ENCODE peak calls at places on chromosomes 5 and 9, in six cellular contexts. One of them, this sample, is unnamed.

GRCh38 chr9:83955985-83956287 is 24.1 kb downstream of the HNRNPK start:
- DNase-seq in psoas muscle: no peak
- DNase-seq in AG04450: no peak
- DNase-seq in stomach: no peak
- DNase-seq in aorta: no peak
- DNase-seq in A549: peak; percentile 42
- DNase-seq in this sample: no peak

GRCh38 chr5:115366223-115366622 is 69.8 kb upstream of the CCDC112 start:
- DNase-seq in stomach: no peak
- DNase-seq in psoas muscle: peak; percentile 22
- DNase-seq in A549: peak; percentile 77
- DNase-seq in AG04450: peak; percentile 82
- DNase-seq in aorta: no peak
- DNase-seq in this sample: no peak

GRCh38 chr5:109748545-109748944 is 58.8 kb downstream of the MAN2A1 start:
- DNase-seq in AG04450: no peak
- DNase-seq in aorta: no peak
- DNase-seq in A549: no peak
- DNase-seq in psoas muscle: no peak
- DNase-seq in stomach: no peak
- DNase-seq in this sample: no peak

GRCh38 chr5:111411321-111411720 is 101.0 kb downstream of the STARD4 start:
- DNase-seq in stomach: no peak
- DNase-seq in psoas muscle: no peak
- DNase-seq in aorta: no peak
- DNase-seq in AG04450: no peak
- DNase-seq in A549: no peak
- DNase-seq in this sample: no peak

GRCh38 chr9:129291041-129291501 is 113.0 kb upstream of the IER5L start:
- DNase-seq in psoas muscle: no peak
- DNase-seq in stomach: no peak
- DNase-seq in AG04450: no peak
- DNase-seq in aorta: peak; percentile 56
- DNase-seq in A549: no peak
- DNase-seq in this sample: peak; percentile 9

GRCh38 chr9:125380406-125380805 is 118.8 kb downstream of the GAPVD1 start:
- DNase-seq in aorta: no peak
- DNase-seq in psoas muscle: no peak
- DNase-seq in A549: no peak
- DNase-seq in AG04450: no peak
- DNase-seq in stomach: no peak
- DNase-seq in this sample: no peak

GRCh38 chr9:136582977-136583735 is 37.3 kb upstream of the NOTCH1 start:
- DNase-seq in stomach: no peak
- DNase-seq in aorta: no peak
- DNase-seq in psoas muscle: peak; percentile 8
- DNase-seq in AG04450: no peak
- DNase-seq in A549: no peak
- DNase-seq in this sample: no peak

GRCh38 chr5:93062548-93062947 is 518.5 kb downstream of the NR2F1-AS1 start:
- DNase-seq in stomach: no peak
- DNase-seq in aorta: no peak
- DNase-seq in AG04450: no peak
- DNase-seq in A549: peak; percentile 23
- DNase-seq in psoas muscle: no peak
- DNase-seq in this sample: no peak

GRCh38 chr9:127180457-127181314 is 58.3 kb upstream of the ANGPTL2 start:
- DNase-seq in stomach: peak; percentile 16
- DNase-seq in psoas muscle: no peak
- DNase-seq in A549: no peak
- DNase-seq in aorta: peak; percentile 59
- DNase-seq in AG04450: no peak
- DNase-seq in this sample: peak; percentile 25

GRCh38 chr9:137439158-137439714 is 1.9 kb downstream of the ENTPD8 start:
- DNase-seq in psoas muscle: peak; percentile 15
- DNase-seq in A549: no peak
- DNase-seq in AG04450: no peak
- DNase-seq in aorta: peak; percentile 69
- DNase-seq in stomach: no peak
- DNase-seq in this sample: no peak

GRCh38 chr5:146390469-146390868 is 51.8 kb downstream of the POU4F3 start:
- DNase-seq in AG04450: no peak
- DNase-seq in stomach: no peak
- DNase-seq in psoas muscle: no peak
- DNase-seq in aorta: no peak
- DNase-seq in A549: peak; percentile 10
- DNase-seq in this sample: no peak

GRCh38 chr5:149297340-149298023 is 25.8 kb downstream of the AFAP1L1 start:
- DNase-seq in stomach: no peak
- DNase-seq in aorta: no peak
- DNase-seq in psoas muscle: no peak
- DNase-seq in AG04450: no peak
- DNase-seq in A549: no peak
- DNase-seq in this sample: no peak
- H3K4me3 ChIP-seq in stomach: no peak overlapping the region
- H3K4me3 ChIP-seq in aorta: no peak overlapping the region
- H3K4me3 ChIP-seq in psoas muscle: no peak overlapping the region
- H3K4me3 ChIP-seq in AG04450: no peak overlapping the region
- H3K4me3 ChIP-seq in A549: no peak overlapping the region
- H3K4me3 ChIP-seq in this sample: no peak overlapping the region

DNA sequence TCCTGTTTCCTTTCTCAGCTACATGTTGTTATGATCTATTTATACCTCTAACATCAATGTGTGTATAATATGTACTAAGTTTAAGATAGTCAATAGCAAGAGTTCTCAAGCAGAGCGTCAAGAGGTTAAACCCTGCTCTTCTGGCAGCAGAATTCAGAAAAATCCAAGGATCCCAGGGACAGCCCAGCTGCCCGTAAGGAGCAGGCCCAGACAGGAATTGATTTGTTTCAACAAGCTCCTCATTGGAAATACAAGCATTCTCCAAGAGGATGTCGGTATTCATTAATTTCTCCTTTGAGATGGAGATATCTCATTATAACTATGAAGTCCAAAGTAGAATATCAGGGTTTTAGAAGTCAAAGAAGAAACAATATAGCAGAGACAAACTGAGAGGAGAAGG is 14.9 kb downstream of the EFNA5 start:
- DNase-seq in psoas muscle: no peak
- DNase-seq in aorta: no peak
- DNase-seq in stomach: no peak
- DNase-seq in A549: no peak
- DNase-seq in AG04450: no peak
- DNase-seq in this sample: no peak
- H3K27ac ChIP-seq in psoas muscle: no peak overlapping the region
- H3K27ac ChIP-seq in aorta: no peak overlapping the region
- H3K27ac ChIP-seq in stomach: no peak overlapping the region
- H3K27ac ChIP-seq in A549: no peak overlapping the region
- H3K27ac ChIP-seq in AG04450: no peak overlapping the region
- H3K27ac ChIP-seq in this sample: no peak overlapping the region

GRCh38 chr5:151223447-151224264 is at the start of gene CCDC69:
- DNase-seq in aorta: peak; percentile 92
- DNase-seq in stomach: peak; percentile 78
- DNase-seq in AG04450: no peak
- DNase-seq in A549: peak; percentile 68
- DNase-seq in psoas muscle: peak; percentile 81
- DNase-seq in this sample: peak; percentile 87
- H3K4me3 ChIP-seq in aorta: peak within 1 kb of the TSS; percentile 93
- H3K4me3 ChIP-seq in stomach: peak within 1 kb of the TSS; percentile 73
- H3K4me3 ChIP-seq in AG04450: peak within 1 kb of the TSS; percentile 60
- H3K4me3 ChIP-seq in A549: peak within 1 kb of the TSS; percentile 80
- H3K4me3 ChIP-seq in psoas muscle: peak within 1 kb of the TSS; percentile 82
- H3K4me3 ChIP-seq in this sample: peak within 1 kb of the TSS; percentile 82

DNA sequence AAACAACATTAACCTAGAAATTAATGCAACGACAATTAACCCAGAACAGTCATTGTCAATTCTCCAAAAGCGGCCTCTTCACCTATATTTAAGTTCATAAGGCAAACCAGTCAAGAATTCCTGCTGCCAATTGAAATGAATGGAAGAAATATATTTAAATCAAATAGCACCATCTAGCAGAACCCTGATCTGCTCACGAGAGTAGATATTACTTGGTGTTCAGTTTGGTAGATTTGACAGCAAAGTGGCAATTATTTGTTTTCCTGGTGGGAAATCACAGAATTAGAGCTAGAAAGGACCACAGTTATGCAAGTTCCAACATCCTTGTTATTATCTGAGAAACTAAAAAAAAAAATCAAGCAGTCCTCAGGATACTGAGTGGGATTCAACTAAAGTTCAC is 2.3 kb downstream of the SSBP2 start:
- DNase-seq in psoas muscle: no peak
- DNase-seq in A549: no peak
- DNase-seq in aorta: no peak
- DNase-seq in stomach: no peak
- DNase-seq in AG04450: no peak
- DNase-seq in this sample: no peak
- H3K27ac ChIP-seq in psoas muscle: no peak overlapping the region
- H3K27ac ChIP-seq in A549: no peak overlapping the region
- H3K27ac ChIP-seq in aorta: no peak overlapping the region
- H3K27ac ChIP-seq in stomach: no peak overlapping the region
- H3K27ac ChIP-seq in AG04450: no peak overlapping the region
- H3K27ac ChIP-seq in this sample: no peak overlapping the region

GRCh38 chr9:134647359-134648115 is 5.9 kb downstream of the COL5A1 start:
- DNase-seq in stomach: no peak
- DNase-seq in psoas muscle: no peak
- DNase-seq in AG04450: no peak
- DNase-seq in aorta: no peak
- DNase-seq in A549: no peak
- DNase-seq in this sample: no peak
- H3K4me3 ChIP-seq in stomach: no peak overlapping the region
- H3K4me3 ChIP-seq in psoas muscle: no peak overlapping the region
- H3K4me3 ChIP-seq in AG04450: no peak overlapping the region
- H3K4me3 ChIP-seq in aorta: no peak overlapping the region
- H3K4me3 ChIP-seq in A549: no peak overlapping the region
- H3K4me3 ChIP-seq in this sample: no peak overlapping the region

GRCh38 chr5:140341591-140341990 is 4.8 kb downstream of the HBEGF start:
- DNase-seq in psoas muscle: peak; percentile 58
- DNase-seq in aorta: peak; percentile 92
- DNase-seq in AG04450: no peak
- DNase-seq in A549: no peak
- DNase-seq in stomach: no peak
- DNase-seq in this sample: no peak

GRCh38 chr5:140342287-140342686 is 4.1 kb downstream of the HBEGF start:
- DNase-seq in psoas muscle: no peak
- DNase-seq in stomach: no peak
- DNase-seq in A549: no peak
- DNase-seq in AG04450: no peak
- DNase-seq in aorta: no peak
- DNase-seq in this sample: no peak

GRCh38 chr5:140338918-140339317 is 7.5 kb downstream of the HBEGF start:
- DNase-seq in A549: no peak
- DNase-seq in psoas muscle: no peak
- DNase-seq in aorta: no peak
- DNase-seq in stomach: no peak
- DNase-seq in AG04450: no peak
- DNase-seq in this sample: no peak

GRCh38 chr5:140339636-140340035 is 6.8 kb downstream of the HBEGF start:
- DNase-seq in stomach: no peak
- DNase-seq in AG04450: no peak
- DNase-seq in A549: no peak
- DNase-seq in aorta: no peak
- DNase-seq in psoas muscle: no peak
- DNase-seq in this sample: no peak

DNA sequence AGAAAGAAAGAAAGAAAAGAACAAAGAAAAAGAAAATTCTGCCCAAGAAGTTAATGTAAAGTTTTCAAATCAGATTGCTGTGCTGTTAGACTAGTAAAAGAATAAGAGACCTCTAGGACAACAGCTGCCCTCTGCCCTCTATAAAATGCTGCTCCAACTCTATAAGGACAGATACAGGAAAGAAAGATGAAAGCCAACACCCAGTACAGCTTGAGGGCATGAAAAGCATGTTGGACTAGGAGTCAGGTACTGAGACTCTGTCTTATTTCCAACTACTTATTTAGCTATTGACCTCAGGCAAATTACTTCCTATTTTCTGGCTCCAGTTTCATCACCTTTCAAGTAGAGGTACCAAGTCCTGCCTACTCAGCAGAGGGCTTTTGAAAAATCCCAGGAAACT is 5.8 kb downstream of the HBEGF start:
- DNase-seq in psoas muscle: no peak
- DNase-seq in A549: no peak
- DNase-seq in aorta: no peak
- DNase-seq in stomach: no peak
- DNase-seq in AG04450: no peak
- DNase-seq in this sample: no peak
- H3K27ac ChIP-seq in psoas muscle: peak overlapping the region; percentile 94
- H3K27ac ChIP-seq in A549: no peak overlapping the region
- H3K27ac ChIP-seq in aorta: no peak overlapping the region
- H3K27ac ChIP-seq in stomach: peak overlapping the region; percentile 90
- H3K27ac ChIP-seq in AG04450: no peak overlapping the region
- H3K27ac ChIP-seq in this sample: no peak overlapping the region

GRCh38 chr9:95008151-95008771 is 281.8 kb downstream of the AOPEP start:
- DNase-seq in A549: peak; percentile 84
- DNase-seq in stomach: no peak
- DNase-seq in AG04450: no peak
- DNase-seq in aorta: no peak
- DNase-seq in psoas muscle: no peak
- DNase-seq in this sample: peak; percentile 77
- H3K4me3 ChIP-seq in A549: peak overlapping the region; percentile 87
- H3K4me3 ChIP-seq in stomach: peak overlapping the region; percentile 83
- H3K4me3 ChIP-seq in AG04450: peak overlapping the region; percentile 83
- H3K4me3 ChIP-seq in aorta: peak overlapping the region; percentile 92
- H3K4me3 ChIP-seq in psoas muscle: peak overlapping the region; percentile 86
- H3K4me3 ChIP-seq in this sample: no peak overlapping the region

GRCh38 chr9:88197016-88197415 is 58.7 kb upstream of the SPATA31C2 start:
- DNase-seq in AG04450: peak; percentile 23
- DNase-seq in A549: no peak
- DNase-seq in stomach: no peak
- DNase-seq in aorta: no peak
- DNase-seq in psoas muscle: no peak
- DNase-seq in this sample: no peak

GRCh38 chr9:88196456-88196855 is 58.2 kb upstream of the SPATA31C2 start:
- DNase-seq in aorta: no peak
- DNase-seq in AG04450: no peak
- DNase-seq in psoas muscle: no peak
- DNase-seq in A549: no peak
- DNase-seq in stomach: no peak
- DNase-seq in this sample: no peak

GRCh38 chr9:88191451-88191850 is 53.2 kb upstream of the SPATA31C2 start:
- DNase-seq in AG04450: no peak
- DNase-seq in A549: no peak
- DNase-seq in aorta: no peak
- DNase-seq in stomach: no peak
- DNase-seq in psoas muscle: no peak
- DNase-seq in this sample: no peak

GRCh38 chr9:88197781-88198345 is 59.6 kb upstream of the SPATA31C2 start:
- DNase-seq in AG04450: peak; percentile 81
- DNase-seq in A549: peak; percentile 76
- DNase-seq in aorta: no peak
- DNase-seq in stomach: no peak
- DNase-seq in psoas muscle: no peak
- DNase-seq in this sample: no peak

GRCh38 chr9:88193766-88194165 is 55.5 kb upstream of the SPATA31C2 start:
- DNase-seq in A549: no peak
- DNase-seq in stomach: no peak
- DNase-seq in aorta: no peak
- DNase-seq in psoas muscle: no peak
- DNase-seq in AG04450: no peak
- DNase-seq in this sample: no peak
- H3K27ac ChIP-seq in A549: no peak overlapping the region
- H3K27ac ChIP-seq in stomach: no peak overlapping the region
- H3K27ac ChIP-seq in aorta: peak overlapping the region; percentile 73
- H3K27ac ChIP-seq in psoas muscle: no peak overlapping the region
- H3K27ac ChIP-seq in AG04450: no peak overlapping the region
- H3K27ac ChIP-seq in this sample: peak overlapping the region; percentile 19

This sample was measured in right lobe of liver.